ENCODE peak calls at places on chromosomes 12 and 14, in nine cellular contexts. One of them, this sample, is unnamed.
A peak's percentile ranks its signal among the peaks of the same experiment; 100 is the strongest.

GRCh38 chr12:120956579-120957360 is 21.6 kb upstream of the HNF1A start:
- DNase-seq in glutamatergic neuron: no peak
- DNase-seq in fibroblast of lung: no peak
- DNase-seq in heart left ventricle: no peak
- DNase-seq in thoracic aorta: no peak
- DNase-seq in endothelial cell: no peak
- DNase-seq in AG09309: no peak
- DNase-seq in AG09319: no peak
- DNase-seq in HFF-Myc: no peak
- DNase-seq in this sample: no peak

GRCh38 chr12:130838284-130838950 is 633 bp downstream of the STX2 start:
- DNase-seq in glutamatergic neuron: peak; percentile 68
- DNase-seq in fibroblast of lung: no peak
- DNase-seq in heart left ventricle: peak; percentile 46
- DNase-seq in thoracic aorta: no peak
- DNase-seq in endothelial cell: peak; percentile 39
- DNase-seq in AG09309: no peak
- DNase-seq in AG09319: no peak
- DNase-seq in HFF-Myc: no peak
- DNase-seq in this sample: peak; percentile 19

GRCh38 chr12:5273709-5274108 is 158.2 kb upstream of the NTF3 start:
- DNase-seq in glutamatergic neuron: no peak
- DNase-seq in fibroblast of lung: no peak
- DNase-seq in heart left ventricle: no peak
- DNase-seq in thoracic aorta: no peak
- DNase-seq in endothelial cell: no peak
- DNase-seq in AG09309: no peak
- DNase-seq in AG09319: no peak
- DNase-seq in HFF-Myc: no peak
- DNase-seq in this sample: no peak

GRCh38 chr14:73238262-73238852 is 1.1 kb downstream of the PAPLN start:
- DNase-seq in glutamatergic neuron: no peak
- DNase-seq in fibroblast of lung: peak; percentile 81
- DNase-seq in heart left ventricle: no peak
- DNase-seq in thoracic aorta: no peak
- DNase-seq in endothelial cell: no peak
- DNase-seq in AG09309: no peak
- DNase-seq in AG09319: no peak
- DNase-seq in HFF-Myc: peak; percentile 25
- DNase-seq in this sample: peak; percentile 84

GRCh38 chr14:90743826-90744225 is 72.4 kb downstream of the TTC7B start:
- DNase-seq in glutamatergic neuron: no peak
- DNase-seq in fibroblast of lung: no peak
- DNase-seq in heart left ventricle: no peak
- DNase-seq in thoracic aorta: no peak
- DNase-seq in endothelial cell: no peak
- DNase-seq in AG09309: no peak
- DNase-seq in AG09319: no peak
- DNase-seq in HFF-Myc: no peak
- DNase-seq in this sample: no peak

GRCh38 chr12:27303139-27304111 is 29.2 kb upstream of the BMAL2 start:
- DNase-seq in glutamatergic neuron: no peak
- DNase-seq in fibroblast of lung: peak; percentile 48
- DNase-seq in heart left ventricle: no peak
- DNase-seq in thoracic aorta: no peak
- DNase-seq in endothelial cell: no peak
- DNase-seq in AG09309: no peak
- DNase-seq in AG09319: no peak
- DNase-seq in HFF-Myc: no peak
- DNase-seq in this sample: no peak

GRCh38 chr14:59278111-59278510 is 89.6 kb downstream of the DAAM1 start:
- DNase-seq in glutamatergic neuron: no peak
- DNase-seq in fibroblast of lung: peak; percentile 89
- DNase-seq in heart left ventricle: no peak
- DNase-seq in thoracic aorta: no peak
- DNase-seq in endothelial cell: no peak
- DNase-seq in AG09309: no peak
- DNase-seq in AG09319: no peak
- DNase-seq in HFF-Myc: peak; percentile 79
- DNase-seq in this sample: peak; percentile 78

GRCh38 chr14:64730061-64730440 is 25.8 kb downstream of the PLEKHG3 start:
- DNase-seq in glutamatergic neuron: no peak
- DNase-seq in fibroblast of lung: no peak
- DNase-seq in heart left ventricle: peak; percentile 20
- DNase-seq in thoracic aorta: no peak
- DNase-seq in endothelial cell: no peak
- DNase-seq in AG09309: no peak
- DNase-seq in AG09319: no peak
- DNase-seq in HFF-Myc: no peak
- DNase-seq in this sample: no peak

GRCh38 chr14:69241577-69241976 is 18.4 kb upstream of the GALNT16 start:
- DNase-seq in glutamatergic neuron: no peak
- DNase-seq in fibroblast of lung: peak; percentile 46
- DNase-seq in heart left ventricle: no peak
- DNase-seq in thoracic aorta: no peak
- DNase-seq in endothelial cell: no peak
- DNase-seq in AG09309: no peak
- DNase-seq in AG09319: no peak
- DNase-seq in HFF-Myc: no peak
- DNase-seq in this sample: no peak

GRCh38 chr12:7797698-7798398 is 8.6 kb downstream of the NANOG start:
- DNase-seq in glutamatergic neuron: no peak
- DNase-seq in fibroblast of lung: no peak
- DNase-seq in heart left ventricle: no peak
- DNase-seq in thoracic aorta: no peak
- DNase-seq in endothelial cell: no peak
- DNase-seq in AG09309: no peak
- DNase-seq in AG09319: no peak
- DNase-seq in HFF-Myc: no peak
- DNase-seq in this sample: no peak

GRCh38 chr14:64702493-64703392 is 1.5 kb upstream of the PLEKHG3 start:
- DNase-seq in glutamatergic neuron: no peak
- DNase-seq in fibroblast of lung: no peak
- DNase-seq in heart left ventricle: no peak
- DNase-seq in thoracic aorta: no peak
- DNase-seq in endothelial cell: peak; percentile 41
- DNase-seq in AG09309: no peak
- DNase-seq in AG09319: no peak
- DNase-seq in HFF-Myc: no peak
- DNase-seq in this sample: peak; percentile 81

GRCh38 chr12:1562813-1563412 is 31.5 kb downstream of the FBXL14 start:
- DNase-seq in glutamatergic neuron: no peak
- DNase-seq in fibroblast of lung: no peak
- DNase-seq in heart left ventricle: no peak
- DNase-seq in thoracic aorta: no peak
- DNase-seq in endothelial cell: no peak
- DNase-seq in AG09309: no peak
- DNase-seq in AG09319: no peak
- DNase-seq in HFF-Myc: no peak
- DNase-seq in this sample: no peak

GRCh38 chr14:52112336-52113018 is 43.6 kb upstream of the NID2 start:
- DNase-seq in glutamatergic neuron: no peak
- DNase-seq in fibroblast of lung: peak; percentile 39
- DNase-seq in heart left ventricle: no peak
- DNase-seq in thoracic aorta: no peak
- DNase-seq in endothelial cell: no peak
- DNase-seq in AG09309: no peak
- DNase-seq in AG09319: no peak
- DNase-seq in HFF-Myc: no peak
- DNase-seq in this sample: no peak

GRCh38 chr14:105879867-105880561 is 353.6 kb downstream of the TMEM121 start:
- DNase-seq in glutamatergic neuron: peak; percentile 2
- DNase-seq in fibroblast of lung: no peak
- DNase-seq in heart left ventricle: no peak
- DNase-seq in thoracic aorta: no peak
- DNase-seq in endothelial cell: no peak
- DNase-seq in AG09309: no peak
- DNase-seq in AG09319: no peak
- DNase-seq in HFF-Myc: no peak
- DNase-seq in this sample: no peak

GRCh38 chr12:25839470-25839869 is 119.0 kb upstream of the RASSF8 start:
- DNase-seq in glutamatergic neuron: no peak
- DNase-seq in fibroblast of lung: peak; percentile 72
- DNase-seq in heart left ventricle: no peak
- DNase-seq in thoracic aorta: no peak
- DNase-seq in endothelial cell: no peak
- DNase-seq in AG09309: no peak
- DNase-seq in AG09319: no peak
- DNase-seq in HFF-Myc: no peak
- DNase-seq in this sample: peak; percentile 24

GRCh38 chr12:63078911-63079310 is 72.1 kb downstream of the AVPR1A start:
- DNase-seq in glutamatergic neuron: no peak
- DNase-seq in fibroblast of lung: no peak
- DNase-seq in heart left ventricle: no peak
- DNase-seq in thoracic aorta: no peak
- DNase-seq in endothelial cell: no peak
- DNase-seq in AG09309: no peak
- DNase-seq in AG09319: no peak
- DNase-seq in HFF-Myc: no peak
- DNase-seq in this sample: no peak

GRCh38 chr14:62428429-62429203 is 616.6 kb downstream of the KCNH5 start:
- DNase-seq in glutamatergic neuron: no peak
- DNase-seq in fibroblast of lung: peak; percentile 50
- DNase-seq in heart left ventricle: no peak
- DNase-seq in thoracic aorta: no peak
- DNase-seq in endothelial cell: no peak
- DNase-seq in AG09309: no peak
- DNase-seq in AG09319: no peak
- DNase-seq in HFF-Myc: no peak
- DNase-seq in this sample: peak; percentile 38

GRCh38 chr14:105028251-105028927 is 7.5 kb upstream of the CDCA4 start:
- DNase-seq in glutamatergic neuron: no peak
- DNase-seq in fibroblast of lung: no peak
- DNase-seq in heart left ventricle: no peak
- DNase-seq in thoracic aorta: no peak
- DNase-seq in endothelial cell: no peak
- DNase-seq in AG09309: no peak
- DNase-seq in AG09319: no peak
- DNase-seq in HFF-Myc: no peak
- DNase-seq in this sample: no peak

DNA sequence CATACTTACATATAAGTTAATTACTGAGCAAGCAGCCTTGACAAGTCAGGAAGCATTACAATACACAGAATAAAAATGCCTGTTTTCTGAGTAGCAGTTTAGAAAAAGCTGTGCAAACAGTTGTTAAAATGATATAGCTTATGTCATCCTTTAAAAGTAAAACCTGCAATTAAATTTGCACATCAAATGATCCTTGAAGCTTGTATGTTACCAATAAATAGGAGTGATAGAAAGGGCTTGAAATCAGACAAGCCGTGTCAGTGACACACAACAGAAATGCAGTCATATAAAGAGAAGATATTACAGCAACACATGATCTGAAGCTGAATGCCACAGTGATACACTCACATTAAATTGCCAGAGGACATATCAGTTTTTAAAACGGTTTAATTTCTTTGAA is 70.0 kb downstream of the EPS8 start:
- DNase-seq in glutamatergic neuron: no peak
- DNase-seq in fibroblast of lung: no peak
- DNase-seq in heart left ventricle: no peak
- DNase-seq in thoracic aorta: no peak
- DNase-seq in endothelial cell: no peak
- DNase-seq in AG09309: no peak
- DNase-seq in AG09319: no peak
- DNase-seq in HFF-Myc: no peak
- DNase-seq in this sample: no peak
- TF ChIP-seq CTCF in glutamatergic neuron: no peak
- TF ChIP-seq CTCF in fibroblast of lung: no peak
- TF ChIP-seq CTCF in heart left ventricle: no peak
- TF ChIP-seq CTCF in thoracic aorta: no peak
- TF ChIP-seq CTCF in endothelial cell: no peak
- TF ChIP-seq CTCF in AG09309: no peak
- TF ChIP-seq CTCF in AG09319: no peak
- TF ChIP-seq CTCF in HFF-Myc: no peak
- TF ChIP-seq CTCF in this sample: no peak

GRCh38 chr14:103998027-103998426 is 55.7 kb upstream of the RD3L start:
- DNase-seq in glutamatergic neuron: no peak
- DNase-seq in fibroblast of lung: no peak
- DNase-seq in heart left ventricle: no peak
- DNase-seq in thoracic aorta: no peak
- DNase-seq in endothelial cell: no peak
- DNase-seq in AG09309: no peak
- DNase-seq in AG09319: no peak
- DNase-seq in HFF-Myc: no peak
- DNase-seq in this sample: no peak

GRCh38 chr14:104003616-104004015 is 61.3 kb upstream of the RD3L start:
- DNase-seq in glutamatergic neuron: no peak
- DNase-seq in fibroblast of lung: no peak
- DNase-seq in heart left ventricle: no peak
- DNase-seq in thoracic aorta: no peak
- DNase-seq in endothelial cell: no peak
- DNase-seq in AG09309: no peak
- DNase-seq in AG09319: no peak
- DNase-seq in HFF-Myc: no peak
- DNase-seq in this sample: no peak

GRCh38 chr14:103997391-103997790 is 55.1 kb upstream of the RD3L start:
- DNase-seq in glutamatergic neuron: no peak
- DNase-seq in fibroblast of lung: no peak
- DNase-seq in heart left ventricle: no peak
- DNase-seq in thoracic aorta: no peak
- DNase-seq in endothelial cell: no peak
- DNase-seq in AG09309: no peak
- DNase-seq in AG09319: no peak
- DNase-seq in HFF-Myc: no peak
- DNase-seq in this sample: no peak

GRCh38 chr14:103999795-104000440 is 57.6 kb upstream of the RD3L start:
- DNase-seq in glutamatergic neuron: no peak
- DNase-seq in fibroblast of lung: no peak
- DNase-seq in heart left ventricle: no peak
- DNase-seq in thoracic aorta: no peak
- DNase-seq in endothelial cell: no peak
- DNase-seq in AG09309: no peak
- DNase-seq in AG09319: no peak
- DNase-seq in HFF-Myc: no peak
- DNase-seq in this sample: no peak

GRCh38 chr14:104001003-104001402 is 58.7 kb upstream of the RD3L start:
- DNase-seq in glutamatergic neuron: peak; percentile 47
- DNase-seq in fibroblast of lung: no peak
- DNase-seq in heart left ventricle: no peak
- DNase-seq in thoracic aorta: no peak
- DNase-seq in endothelial cell: peak; percentile 62
- DNase-seq in AG09309: no peak
- DNase-seq in AG09319: no peak
- DNase-seq in HFF-Myc: no peak
- DNase-seq in this sample: no peak
- TF ChIP-seq CTCF in glutamatergic neuron: peak; percentile 36
- TF ChIP-seq CTCF in fibroblast of lung: no peak
- TF ChIP-seq CTCF in heart left ventricle: no peak
- TF ChIP-seq CTCF in thoracic aorta: no peak
- TF ChIP-seq CTCF in endothelial cell: peak; percentile 47
- TF ChIP-seq CTCF in AG09309: no peak
- TF ChIP-seq CTCF in AG09319: peak; percentile 4
- TF ChIP-seq CTCF in HFF-Myc: peak; percentile 16
- TF ChIP-seq CTCF in this sample: no peak

GRCh38 chr12:104109446-104110271 is 28.4 kb downstream of the NFYB start:
- DNase-seq in glutamatergic neuron: no peak
- DNase-seq in fibroblast of lung: no peak
- DNase-seq in heart left ventricle: no peak
- DNase-seq in thoracic aorta: no peak
- DNase-seq in endothelial cell: no peak
- DNase-seq in AG09309: no peak
- DNase-seq in AG09319: no peak
- DNase-seq in HFF-Myc: no peak
- DNase-seq in this sample: no peak
- TF ChIP-seq CTCF in glutamatergic neuron: peak; percentile 33
- TF ChIP-seq CTCF in fibroblast of lung: no peak
- TF ChIP-seq CTCF in heart left ventricle: no peak
- TF ChIP-seq CTCF in thoracic aorta: no peak
- TF ChIP-seq CTCF in endothelial cell: peak; percentile 47
- TF ChIP-seq CTCF in AG09309: no peak
- TF ChIP-seq CTCF in AG09319: no peak
- TF ChIP-seq CTCF in HFF-Myc: no peak
- TF ChIP-seq CTCF in this sample: peak; percentile 25

GRCh38 chr12:89927226-89927698 is 218.6 kb upstream of the ATP2B1 start:
- DNase-seq in glutamatergic neuron: no peak
- DNase-seq in fibroblast of lung: no peak
- DNase-seq in heart left ventricle: no peak
- DNase-seq in thoracic aorta: no peak
- DNase-seq in endothelial cell: no peak
- DNase-seq in AG09309: no peak
- DNase-seq in AG09319: no peak
- DNase-seq in HFF-Myc: no peak
- DNase-seq in this sample: no peak
- TF ChIP-seq CTCF in glutamatergic neuron: no peak
- TF ChIP-seq CTCF in fibroblast of lung: no peak
- TF ChIP-seq CTCF in heart left ventricle: no peak
- TF ChIP-seq CTCF in thoracic aorta: no peak
- TF ChIP-seq CTCF in endothelial cell: no peak
- TF ChIP-seq CTCF in AG09309: no peak
- TF ChIP-seq CTCF in AG09319: no peak
- TF ChIP-seq CTCF in HFF-Myc: no peak
- TF ChIP-seq CTCF in this sample: no peak

This sample was measured in RWPE1.